ENCODE peak calls at places on chromosomes 12 and 14, in seven cellular contexts. R is A673, U is mesendoderm, V is neuronal stem cell, W is prostate gland, M is AG10803, S is OCI-LY7. Y is an unnamed sample.

GRCh38 chr14:105290598-105291356 is 10.0 kb downstream of the BRF1 start:
- DNase-seq in R (no peak), U (no peak), V (no peak), W (no peak), M (no peak), S (no peak), Y (no peak)

GRCh38 chr14:81480741-81481140 is 52.9 kb downstream of the SEL1L start:
- DNase-seq in R (no peak), U (no peak), V (no peak), W (no peak), M (no peak), S (no peak), Y (no peak)

GRCh38 chr14:38860530-38860929 is 242.5 kb downstream of the SEC23A start:
- DNase-seq in R (no peak), U (no peak), V (no peak), W (no peak), M (no peak), S (no peak), Y (no peak)

GRCh38 chr12:118358008-118358359 is 14.7 kb downstream of the TAOK3 start:
- DNase-seq in R (no peak), U (no peak), V (no peak), W (no peak), M (no peak), S (no peak), Y (no peak)

GRCh38 chr12:22396253-22396652 is 61.7 kb upstream of the ST8SIA1 start:
- DNase-seq in R (no peak), U (no peak), V (no peak), W (no peak), M (no peak), S (no peak), Y (no peak)

GRCh38 chr12:23423097-23423687 is 526.3 kb downstream of the SOX5 start:
- DNase-seq in R (no peak), U (no peak), V (no peak), W (no peak), M (no peak), S (no peak), Y (no peak)

GRCh38 chr14:37257651-37258050 is 59.9 kb downstream of the MIPOL1 start:
- DNase-seq in R (no peak), U (no peak), V (no peak), W (no peak), M (no peak), S (no peak), Y (no peak)

GRCh38 chr14:20935303-20935984 is 19.8 kb upstream of the RNASE2 start:
- DNase-seq in R (no peak), U (no peak), V (no peak), W (no peak), M (no peak), S (no peak), Y (no peak)

GRCh38 chr12:101877816-101878811 is 734 bp downstream of the DRAM1 start:
- DNase-seq in R (peak), U (peak), V (no peak), W (peak), M (peak), S (no peak), Y (no peak)

GRCh38 chr14:95597784-95598204 is 62.9 kb downstream of the GLRX5 start:
- DNase-seq in R (peak), U (peak), V (peak), W (no peak), M (peak), S (no peak), Y (no peak)

GRCh38 chr14:85702937-85703336 is 173.0 kb downstream of the FLRT2 start:
- DNase-seq in R (no peak), U (no peak), V (no peak), W (no peak), M (peak), S (no peak), Y (no peak)

GRCh38 chr14:80202888-80203562 is 8.3 kb downstream of the DIO2 start:
- DNase-seq in R (peak), U (peak), V (no peak), W (no peak), M (no peak), S (peak), Y (no peak)

GRCh38 chr14:71692496-71692895 is 239.7 kb upstream of the RGS6 start:
- DNase-seq in R (peak), U (no peak), V (no peak), W (no peak), M (peak), S (no peak), Y (no peak)

GRCh38 chr14:51701956-51702355 is 50.2 kb downstream of the FRMD6 start:
- DNase-seq in R (no peak), U (peak), V (no peak), W (no peak), M (no peak), S (no peak), Y (no peak)

GRCh38 chr12:132310181-132311040 is 19.0 kb downstream of the GALNT9 start:
- DNase-seq in R (peak), U (no peak), V (no peak), W (no peak), M (no peak), S (no peak), Y (peak)

GRCh38 chr14:100524233-100524932 is 62.8 kb downstream of the BEGAIN start:
- DNase-seq in R (no peak), U (no peak), V (no peak), W (no peak), M (no peak), S (no peak), Y (no peak)

GRCh38 chr12:85794551-85794950 is 41.7 kb downstream of the RASSF9 start:
- DNase-seq in R (no peak), U (no peak), V (peak), W (no peak), M (peak), S (no peak), Y (no peak)

GRCh38 chr14:104319489-104320241 is 181.3 kb downstream of the KIF26A start:
- DNase-seq in R (no peak), U (no peak), V (no peak), W (no peak), M (no peak), S (no peak), Y (peak)

GRCh38 chr12:25155031-25155576 is 39.9 kb downstream of the DNAI7 start:
- DNase-seq in R (peak), U (peak), V (peak), W (no peak), M (peak), S (peak), Y (no peak)

GRCh38 chr12:93662961-93663728 is 14.0 kb upstream of the CRADD start:
- DNase-seq in R (no peak), U (no peak), V (no peak), W (no peak), M (peak), S (no peak), Y (no peak)

GRCh38 chr12:52202361-52203078 is 10.7 kb upstream of the KRT80 start:
- DNase-seq in R (peak), U (peak), V (no peak), W (no peak), M (no peak), S (no peak), Y (peak)

GRCh38 chr14:100788517-100789365 is 37.2 kb upstream of the MEG3 start:
- DNase-seq in R (no peak), U (peak), V (no peak), W (no peak), M (no peak), S (no peak), Y (no peak)

GRCh38 chr12:132079190-132079589 is 64.9 kb downstream of the DDX51 start:
- DNase-seq in R (no peak), U (no peak), V (no peak), W (no peak), M (peak), S (no peak), Y (no peak)

GRCh38 chr12:2047752-2048151 is 5.0 kb upstream of the CACNA1C start:
- DNase-seq in R (no peak), U (no peak), V (no peak), W (no peak), M (no peak), S (no peak), Y (no peak)

GRCh38 chr14:104174051-104174450 is 35.7 kb downstream of the KIF26A start:
- DNase-seq in R (no peak), U (no peak), V (no peak), W (no peak), M (no peak), S (no peak), Y (no peak)

GRCh38 chr14:74251546-74252030 is 12.3 kb downstream of the VSX2 start:
- DNase-seq in R (peak), U (peak), V (no peak), W (peak), M (peak), S (peak), Y (peak)
- H3K4me3 ChIP-seq in R (peak), U (no peak), V (no peak), W (peak), M (peak), S (no peak), Y (no peak)

DNA sequence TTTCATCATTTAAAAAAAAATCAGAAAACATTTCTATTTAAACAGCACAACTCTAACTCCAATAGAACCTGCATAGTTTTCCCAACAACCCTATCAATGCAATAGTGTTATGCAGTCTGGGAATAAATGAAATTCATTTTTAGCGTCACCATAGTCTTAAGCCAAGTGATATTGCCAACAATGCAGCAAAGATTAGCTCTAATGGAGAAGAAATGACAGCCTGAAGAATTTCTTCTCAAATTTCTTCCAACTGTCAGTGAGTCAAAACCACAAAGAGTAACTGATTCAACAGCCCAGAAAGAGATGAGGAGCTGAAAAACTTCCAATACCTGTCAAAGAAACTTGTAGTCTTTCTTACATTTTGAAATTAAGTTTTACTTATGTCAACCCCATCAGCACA is 50.9 kb upstream of the PTPRR start:
- DNase-seq in R (no peak), U (no peak), V (no peak), W (no peak), M (peak), S (no peak), Y (no peak)
- H3K4me3 ChIP-seq in R (no peak), U (no peak), V (no peak), W (no peak), M (no peak), S (no peak), Y (no peak)

DNA sequence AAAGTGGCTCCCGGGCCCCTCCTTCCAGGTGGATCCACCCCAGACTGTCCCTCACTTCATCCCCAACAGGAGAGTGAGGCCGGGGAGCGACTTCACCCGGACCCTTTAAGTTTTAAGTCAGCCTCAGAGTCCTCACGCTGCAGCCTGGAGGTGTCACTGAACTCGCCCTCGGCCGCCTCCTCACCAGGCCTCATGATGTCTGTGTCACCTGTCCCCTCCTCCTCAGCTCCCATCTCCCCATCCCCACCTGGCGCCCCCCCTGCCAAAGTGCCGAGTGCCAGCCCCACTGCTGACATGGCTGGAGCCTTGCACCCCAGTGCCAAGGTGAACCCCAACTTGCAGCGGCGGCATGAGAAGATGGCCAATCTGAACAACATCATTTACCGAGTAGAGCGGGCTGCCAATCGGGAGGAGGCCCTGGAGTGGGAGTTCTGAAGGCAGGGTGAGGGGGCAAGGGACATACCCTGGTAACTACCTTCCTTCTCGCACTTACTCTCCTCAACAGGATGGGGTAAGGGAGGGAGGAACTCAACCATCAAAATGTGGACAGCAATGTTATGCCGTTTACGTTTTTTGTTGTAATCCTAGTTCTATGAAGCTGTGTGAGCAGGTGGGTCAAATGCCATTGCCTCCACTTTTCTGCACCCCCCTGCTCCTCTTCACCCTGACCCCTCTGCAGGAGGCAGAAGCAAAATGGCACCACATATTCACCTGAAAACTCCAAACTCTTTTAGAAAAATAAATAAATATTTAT is 20.8 kb downstream of the PHETA1 start:
- DNase-seq in R (no peak), U (no peak), V (no peak), W (no peak), M (no peak), S (no peak), Y (no peak)
- H3K4me3 ChIP-seq in R (no peak), U (no peak), V (no peak), W (no peak), M (no peak), S (no peak), Y (no peak)

GRCh38 chr12:4147051-4147481 is 126.5 kb upstream of the CCND2 start:
- DNase-seq in R (no peak), U (no peak), V (no peak), W (no peak), M (no peak), S (no peak), Y (no peak)
- H3K4me3 ChIP-seq in R (no peak), U (no peak), V (no peak), W (no peak), M (no peak), S (no peak), Y (no peak)

GRCh38 chr12:109464642-109465351 is 12.3 kb downstream of the KCTD10 start:
- DNase-seq in R (peak), U (no peak), V (no peak), W (no peak), M (peak), S (no peak), Y (no peak)

GRCh38 chr12:109462868-109463692 is 14.0 kb downstream of the KCTD10 start:
- DNase-seq in R (peak), U (peak), V (no peak), W (peak), M (peak), S (no peak), Y (peak)

GRCh38 chr12:109461049-109461845 is 15.9 kb downstream of the KCTD10 start:
- DNase-seq in R (no peak), U (peak), V (no peak), W (no peak), M (peak), S (peak), Y (peak)

GRCh38 chr12:109461846-109462766 is 15.0 kb downstream of the KCTD10 start:
- DNase-seq in R (peak), U (peak), V (no peak), W (peak), M (peak), S (no peak), Y (peak)

GRCh38 chr12:109463776-109464175 is 13.3 kb downstream of the KCTD10 start:
- DNase-seq in R (no peak), U (no peak), V (no peak), W (no peak), M (peak), S (no peak), Y (no peak)
- H3K4me3 ChIP-seq in R (peak), U (no peak), V (peak), W (peak), M (peak), S (no peak), Y (no peak)

GRCh38 chr14:87811246-87811645 is 181.7 kb downstream of the GALC start:
- DNase-seq in R (no peak), U (no peak), V (no peak), W (no peak), M (no peak), S (no peak), Y (no peak)
- H3K4me3 ChIP-seq in R (no peak), U (no peak), V (no peak), W (no peak), M (no peak), S (no peak), Y (no peak)

GRCh38 chr12:53744730-53745129 is 7.0 kb downstream of the CISTR start:
- DNase-seq in R (no peak), U (no peak), V (no peak), W (no peak), M (no peak), S (no peak), Y (no peak)

GRCh38 chr12:53746592-53747491 is 4.9 kb downstream of the CISTR start:
- DNase-seq in R (peak), U (peak), V (peak), W (peak), M (peak), S (peak), Y (peak)

GRCh38 chr12:53740130-53740491 is 11.7 kb downstream of the CISTR start:
- DNase-seq in R (no peak), U (no peak), V (no peak), W (no peak), M (no peak), S (peak), Y (no peak)

GRCh38 chr12:53744130-53744441 is 7.7 kb downstream of the CISTR start:
- DNase-seq in R (no peak), U (no peak), V (peak), W (no peak), M (no peak), S (no peak), Y (no peak)

DNA sequence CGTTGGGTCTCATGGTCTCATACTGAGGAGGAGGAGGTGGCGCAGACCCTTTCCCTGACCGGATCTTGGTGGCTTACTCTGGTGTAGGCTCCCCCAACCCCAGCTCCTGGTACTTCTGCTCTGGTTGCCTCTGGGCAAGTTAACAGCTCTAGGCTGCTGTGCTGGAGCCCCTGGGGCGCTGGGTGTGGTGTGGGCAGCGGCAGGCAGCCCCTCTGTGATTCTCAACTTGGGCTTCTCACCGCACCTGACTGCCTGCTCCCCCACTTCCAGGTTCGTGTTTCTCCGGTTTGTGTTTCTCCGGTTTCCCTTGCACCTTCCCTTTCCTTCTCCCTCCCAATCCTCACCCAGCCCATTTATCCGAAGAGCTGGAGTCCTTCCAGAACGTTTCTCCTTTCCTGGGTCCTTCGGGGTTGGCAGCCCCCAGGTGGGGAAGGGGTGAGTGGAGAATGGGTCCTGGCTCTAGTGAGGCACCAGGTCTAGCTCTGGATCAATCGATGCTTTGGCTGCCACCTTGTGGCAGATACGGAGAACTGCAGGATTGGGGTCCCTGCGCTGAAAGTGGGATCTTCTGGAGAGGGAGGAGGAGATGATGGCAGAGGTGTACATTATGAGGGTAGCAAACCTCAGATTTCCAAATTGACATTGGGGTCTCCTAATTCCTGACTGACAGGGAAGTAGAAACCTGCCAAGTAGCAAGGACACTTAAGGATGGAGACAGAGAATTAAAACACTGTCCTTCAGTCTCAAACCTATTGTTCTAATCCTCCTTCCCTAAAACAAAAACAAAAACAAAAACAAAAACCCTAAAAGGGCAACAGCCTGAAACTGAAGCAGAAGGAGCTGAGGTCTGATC is 8.3 kb downstream of the CISTR start:
- DNase-seq in R (peak), U (peak), V (peak), W (peak), M (peak), S (peak), Y (no peak)
- H3K4me3 ChIP-seq in R (no peak), U (no peak), V (no peak), W (no peak), M (no peak), S (no peak), Y (no peak)

DNA sequence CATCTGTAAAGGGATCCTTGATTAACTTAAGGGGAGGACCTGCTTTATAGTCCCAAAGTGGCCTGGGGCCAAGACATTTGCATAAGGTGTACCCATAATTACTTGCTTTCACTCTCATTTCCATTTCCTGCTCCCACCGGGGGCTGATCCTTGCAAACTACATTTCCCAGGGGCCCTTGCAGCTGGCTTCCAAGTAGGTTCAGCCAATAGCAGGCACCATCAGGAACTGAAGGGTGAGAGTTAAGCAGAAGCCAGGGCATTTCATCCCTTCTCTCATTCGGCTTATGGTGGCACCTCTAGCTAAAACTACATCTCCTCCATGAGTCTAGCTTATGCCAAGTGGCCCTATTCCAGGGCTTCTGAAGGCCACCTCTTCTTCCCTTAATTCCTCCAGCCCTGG is 88.8 kb downstream of the CCDC60 start:
- DNase-seq in R (peak), U (peak), V (no peak), W (no peak), M (no peak), S (peak), Y (no peak)
- H3K4me3 ChIP-seq in R (no peak), U (no peak), V (no peak), W (no peak), M (no peak), S (no peak), Y (no peak)

GRCh38 chr12:108633081-108633533 is 587 bp downstream of the SELPLG start:
- DNase-seq in R (no peak), U (no peak), V (no peak), W (no peak), M (no peak), S (peak), Y (peak)

GRCh38 chr12:108629824-108630476 is 3.7 kb downstream of the SELPLG start:
- DNase-seq in R (no peak), U (peak), V (no peak), W (no peak), M (peak), S (no peak), Y (peak)

GRCh38 chr12:108627134-108627920 is 6.4 kb downstream of the SELPLG start:
- DNase-seq in R (no peak), U (no peak), V (no peak), W (no peak), M (no peak), S (no peak), Y (peak)

GRCh38 chr12:108630481-108631207 is 3.0 kb downstream of the SELPLG start:
- DNase-seq in R (no peak), U (no peak), V (no peak), W (no peak), M (peak), S (peak), Y (peak)

GRCh38 chr12:108629156-108629555 is 4.5 kb downstream of the SELPLG start:
- DNase-seq in R (no peak), U (no peak), V (no peak), W (no peak), M (no peak), S (no peak), Y (no peak)
- H3K4me3 ChIP-seq in R (no peak), U (no peak), V (no peak), W (no peak), M (no peak), S (no peak), Y (no peak)

GRCh38 chr12:66170606-66171005 is 810 bp upstream of the TMBIM4 start:
- DNase-seq in R (no peak), U (no peak), V (no peak), W (no peak), M (no peak), S (no peak), Y (no peak)
- H3K4me3 ChIP-seq in R (peak), U (no peak), V (peak), W (no peak), M (peak), S (peak), Y (no peak)